ENCODE peak calls at places on chromosomes 6 and 20, in ten cellular contexts. L, Y, S, M, B, J, V, C, E and O are unnamed samples.

GRCh38 chr6:1496836-1497592 is 107.6 kb downstream of the FOXF2 start:
- DNase-seq in M (no peak), S (peak; percentile 52), B (no peak), V (no peak), L (no peak), C (no peak), J (no peak), Y (no peak), E (no peak), O (no peak)

GRCh38 chr6:127464161-127464880 is 5.1 kb upstream of the KIAA0408 start:
- DNase-seq in E (no peak), B (no peak), M (no peak), L (no peak), J (peak; percentile 38), S (no peak), C (no peak), V (no peak), Y (peak; percentile 81), O (peak; percentile 76)

GRCh38 chr6:36378243-36378920 is 9.1 kb downstream of the ETV7 start:
- DNase-seq in Y (no peak), E (no peak), C (no peak), S (no peak), B (peak; percentile 50), J (no peak), M (no peak), L (no peak), V (no peak), O (no peak)

GRCh38 chr6:131773284-131773950 is 34.4 kb upstream of the ENPP1 start:
- DNase-seq in L (no peak), V (no peak), J (no peak), B (no peak), M (no peak), S (no peak), E (no peak), Y (no peak), C (no peak), O (no peak)

GRCh38 chr6:34383171-34383631 is 9.3 kb downstream of the NUDT3 start:
- DNase-seq in C (no peak), J (no peak), Y (peak; percentile 49), S (no peak), L (no peak), B (no peak), E (no peak), M (no peak), V (no peak), O (no peak)

GRCh38 chr20:54995021-54995420 is 519.6 kb downstream of the DOK5 start:
- DNase-seq in B (no peak), Y (no peak), E (no peak), L (no peak), S (no peak), C (no peak), M (no peak), V (no peak), J (no peak), O (no peak)

GRCh38 chr6:105890521-105891244 is 195.5 kb upstream of the PRDM1 start:
- DNase-seq in S (no peak), M (no peak), B (no peak), E (no peak), J (no peak), C (no peak), L (peak; percentile 76), V (no peak), Y (no peak), O (no peak)

GRCh38 chr6:138086573-138087196 is 20.5 kb downstream of the PERP start:
- DNase-seq in E (no peak), M (no peak), S (no peak), Y (no peak), C (no peak), B (no peak), V (no peak), J (no peak), L (peak; percentile 95), O (no peak)

GRCh38 chr6:168400044-168400443 is 40.9 kb upstream of the SMOC2 start:
- DNase-seq in S (no peak), E (no peak), B (no peak), V (no peak), L (no peak), Y (no peak), C (no peak), J (no peak), M (no peak), O (no peak)

GRCh38 chr6:47116616-47117015 is 74.5 kb upstream of the ADGRF1 start:
- DNase-seq in S (no peak), L (no peak), B (no peak), Y (no peak), E (no peak), V (no peak), M (no peak), C (no peak), J (no peak), O (no peak)

GRCh38 chr20:19887566-19888268 is 129.4 kb upstream of the NAA20 start:
- DNase-seq in M (no peak), J (no peak), S (no peak), E (no peak), C (no peak), L (no peak), B (no peak), Y (no peak), V (peak; percentile 28), O (no peak)

GRCh38 chr20:51650685-51651134 is 108.2 kb upstream of the NFATC2 start:
- DNase-seq in B (no peak), M (no peak), C (no peak), V (no peak), S (no peak), J (no peak), L (peak; percentile 75), Y (peak; percentile 68), E (no peak), O (peak; percentile 28)

GRCh38 chr20:48189177-48189576 is 403.9 kb upstream of the SULF2 start:
- DNase-seq in L (peak; percentile 89), M (no peak), C (no peak), E (no peak), J (no peak), B (peak; percentile 64), S (peak; percentile 58), V (no peak), Y (peak; percentile 61), O (no peak)

DNA sequence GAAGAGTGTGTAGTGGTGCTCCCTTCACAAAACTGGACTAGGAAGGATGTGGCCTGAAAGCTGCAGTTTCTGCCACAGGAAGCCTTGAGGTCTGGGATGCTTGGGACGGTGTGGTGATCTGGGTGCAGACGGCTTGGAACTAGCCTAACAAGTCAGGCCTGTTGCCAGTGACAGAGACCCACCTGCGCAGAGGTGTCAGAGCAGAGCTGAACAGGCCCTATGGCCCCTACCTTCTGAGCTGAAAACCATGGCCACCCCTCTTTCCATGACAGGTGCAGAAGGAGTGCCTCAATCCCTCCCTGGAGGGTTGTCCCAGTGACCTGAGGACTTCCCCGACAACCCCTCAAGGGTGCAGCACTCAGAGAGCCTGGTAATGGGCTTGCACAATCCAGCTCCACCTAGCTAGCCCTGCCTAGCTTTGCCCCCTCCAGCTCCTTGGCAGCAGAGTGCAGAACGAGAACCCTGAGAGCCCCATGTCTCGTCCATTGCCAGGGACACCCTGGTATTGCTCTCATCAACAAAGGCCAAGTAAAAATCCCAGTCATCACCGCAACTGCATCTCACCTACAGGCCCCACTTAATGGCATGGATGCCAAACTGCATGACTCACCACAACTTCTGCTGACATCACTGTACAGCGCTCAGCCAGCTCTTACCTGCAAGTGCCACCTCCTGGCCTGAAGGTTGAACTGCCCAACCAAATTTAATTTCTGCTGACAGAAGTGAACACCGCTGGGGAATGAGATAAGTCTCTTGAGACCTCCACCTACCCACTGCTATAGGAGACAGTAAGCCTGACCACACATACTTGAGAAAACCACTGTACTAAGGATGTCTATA is 563.1 kb downstream of the TFAP2A start:
- DNase-seq in S (peak; percentile 34), L (peak; percentile 78), E (no peak), B (no peak), Y (peak; percentile 3), M (no peak), J (no peak), V (no peak), C (no peak), O (peak; percentile 26)
- TF ChIP-seq CTCF in S (peak; percentile 60), L (peak; percentile 15), E (no peak), B (no peak), Y (no peak), M (peak; percentile 46), J (no peak), V (no peak), C (no peak), O (peak; percentile 60)

DNA sequence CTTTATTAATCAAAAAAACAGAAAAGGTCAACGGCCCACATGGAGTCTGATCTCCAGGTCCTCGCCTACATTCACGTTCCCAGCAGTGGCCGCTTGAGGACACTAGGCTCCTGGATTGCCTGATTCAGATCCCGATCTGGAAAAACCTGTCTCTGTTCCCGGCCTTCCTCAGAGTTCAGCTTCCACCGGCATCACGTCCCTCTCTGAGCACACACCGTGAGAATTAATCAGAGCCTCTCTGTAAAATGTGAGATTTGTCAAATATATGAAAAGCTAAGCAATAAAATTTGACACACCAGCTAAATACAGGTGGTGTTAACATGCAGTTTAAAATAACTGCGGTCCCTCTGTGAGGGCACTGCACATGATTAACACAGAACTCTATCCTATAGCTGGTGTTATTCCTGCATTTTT is 122.8 kb upstream of the COL21A1 start:
- DNase-seq in V (peak; percentile 70), L (peak; percentile 94), S (no peak), Y (peak; percentile 66), B (no peak), E (peak; percentile 33), J (peak; percentile 73), C (no peak), M (peak; percentile 60), O (peak; percentile 67)
- TF ChIP-seq CTCF in V (peak; percentile 75), L (peak; percentile 92), S (no peak), Y (peak; percentile 80), B (no peak), E (peak; percentile 48), J (no peak), C (peak; percentile 44), M (no peak), O (peak; percentile 74)

GRCh38 chr20:16951876-16952275 is 203.7 kb downstream of the OTOR start:
- DNase-seq in B (no peak), J (no peak), C (no peak), S (no peak), M (no peak), Y (no peak), E (no peak), L (no peak), V (no peak), O (no peak)
- TF ChIP-seq CTCF in B (no peak), J (no peak), C (no peak), S (no peak), M (no peak), Y (no peak), E (no peak), L (no peak), V (no peak), O (no peak)

DNA sequence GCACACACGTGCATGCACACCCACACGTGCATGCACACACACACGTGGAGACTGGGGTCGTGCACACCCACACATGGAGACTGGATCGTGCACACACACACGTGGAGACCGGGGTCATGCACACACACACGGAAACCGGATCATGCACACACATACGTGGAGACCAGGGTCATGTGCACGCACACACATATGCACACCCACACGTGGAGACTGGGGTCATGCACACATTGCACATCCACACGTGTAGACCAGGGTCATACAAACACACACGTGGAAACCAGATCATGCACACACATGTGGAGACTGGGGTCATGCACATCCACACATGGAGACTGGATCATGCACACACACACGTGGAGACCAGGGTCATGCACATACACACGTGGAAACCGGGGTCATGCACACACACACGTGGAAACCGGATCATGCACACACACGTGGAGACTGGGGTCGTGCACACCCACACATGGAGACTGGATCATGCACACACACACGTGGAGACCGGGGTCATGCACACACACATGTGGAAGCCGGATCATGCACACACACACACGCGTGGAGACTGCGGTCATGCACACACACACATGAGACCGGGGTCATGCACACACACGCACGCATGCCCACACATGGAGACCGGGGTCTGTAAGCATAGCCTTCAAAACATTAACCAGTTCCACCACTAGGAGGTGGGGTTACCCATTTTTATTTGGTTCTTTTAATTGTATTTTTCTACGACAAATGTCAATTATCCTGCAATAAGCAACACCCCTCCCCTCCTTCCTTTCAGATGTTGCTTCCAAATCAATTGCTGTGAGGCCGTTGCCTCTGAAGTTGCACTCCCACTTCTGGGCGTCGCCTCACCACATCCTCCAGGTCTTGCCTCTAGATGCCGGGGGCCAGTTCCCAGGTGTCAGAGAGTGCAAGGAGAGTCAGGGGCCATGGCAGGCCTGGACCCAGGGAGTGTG is 95.8 kb downstream of the TMEM242 start:
- DNase-seq in L (no peak), V (no peak), S (no peak), B (no peak), J (no peak), M (no peak), Y (no peak), E (no peak), C (no peak), O (peak; percentile 19)
- TF ChIP-seq CTCF in L (peak; percentile 17), V (no peak), S (peak; percentile 55), B (no peak), J (no peak), M (peak; percentile 58), Y (peak; percentile 46), E (no peak), C (peak; percentile 22), O (peak; percentile 74)